ENCODE peak calls at places on chromosomes 7 and 10, in ten cellular contexts. One of them, this sample, is unnamed.

GRCh38 chr7:142018154-142018553 is 22.5 kb downstream of the MGAM start:
- DNase-seq in HS-5: no peak
- DNase-seq in heart right ventricle: no peak
- DNase-seq in RCC 7860: no peak
- DNase-seq in activated CD4-positive, alpha-beta T cell treated with anti-CD3 and anti-CD28 coated beads for 1 hour: no peak
- DNase-seq in HEK293T: no peak
- DNase-seq in stimulated activated CD4-positive, alpha-beta T cell treated with anti-CD3 and anti-CD28 coated beads, Interleukin-1b, Interleukin-23, amount 100 ng/mL, for 4 hours: no peak
- DNase-seq in GF-D8: no peak
- DNase-seq in EL: no peak
- DNase-seq in mammary epithelial cell: no peak
- DNase-seq in this sample: no peak

GRCh38 chr7:103989200-103989784 is at the start of gene RELN:
- DNase-seq in HS-5: no peak
- DNase-seq in heart right ventricle: no peak
- DNase-seq in RCC 7860: no peak
- DNase-seq in activated CD4-positive, alpha-beta T cell treated with anti-CD3 and anti-CD28 coated beads for 1 hour: no peak
- DNase-seq in HEK293T: peak; percentile 40
- DNase-seq in stimulated activated CD4-positive, alpha-beta T cell treated with anti-CD3 and anti-CD28 coated beads, Interleukin-1b, Interleukin-23, amount 100 ng/mL, for 4 hours: no peak
- DNase-seq in GF-D8: no peak
- DNase-seq in EL: peak; percentile 50
- DNase-seq in mammary epithelial cell: peak; percentile 28
- DNase-seq in this sample: no peak

GRCh38 chr10:100742067-100742771 is 3.2 kb upstream of the PAX2 start:
- DNase-seq in HS-5: no peak
- DNase-seq in heart right ventricle: no peak
- DNase-seq in RCC 7860: no peak
- DNase-seq in activated CD4-positive, alpha-beta T cell treated with anti-CD3 and anti-CD28 coated beads for 1 hour: no peak
- DNase-seq in HEK293T: no peak
- DNase-seq in stimulated activated CD4-positive, alpha-beta T cell treated with anti-CD3 and anti-CD28 coated beads, Interleukin-1b, Interleukin-23, amount 100 ng/mL, for 4 hours: no peak
- DNase-seq in GF-D8: no peak
- DNase-seq in EL: no peak
- DNase-seq in mammary epithelial cell: no peak
- DNase-seq in this sample: no peak

GRCh38 chr7:52735656-52736055 is 299.8 kb upstream of the POM121L12 start:
- DNase-seq in HS-5: no peak
- DNase-seq in heart right ventricle: no peak
- DNase-seq in RCC 7860: no peak
- DNase-seq in activated CD4-positive, alpha-beta T cell treated with anti-CD3 and anti-CD28 coated beads for 1 hour: no peak
- DNase-seq in HEK293T: no peak
- DNase-seq in stimulated activated CD4-positive, alpha-beta T cell treated with anti-CD3 and anti-CD28 coated beads, Interleukin-1b, Interleukin-23, amount 100 ng/mL, for 4 hours: no peak
- DNase-seq in GF-D8: no peak
- DNase-seq in EL: no peak
- DNase-seq in mammary epithelial cell: no peak
- DNase-seq in this sample: no peak

GRCh38 chr10:69899727-69900595 is 98.3 kb downstream of the COL13A1 start:
- DNase-seq in HS-5: no peak
- DNase-seq in heart right ventricle: no peak
- DNase-seq in RCC 7860: no peak
- DNase-seq in activated CD4-positive, alpha-beta T cell treated with anti-CD3 and anti-CD28 coated beads for 1 hour: no peak
- DNase-seq in HEK293T: no peak
- DNase-seq in stimulated activated CD4-positive, alpha-beta T cell treated with anti-CD3 and anti-CD28 coated beads, Interleukin-1b, Interleukin-23, amount 100 ng/mL, for 4 hours: no peak
- DNase-seq in GF-D8: no peak
- DNase-seq in EL: no peak
- DNase-seq in mammary epithelial cell: no peak
- DNase-seq in this sample: no peak

GRCh38 chr10:85547460-85548023 is 819.1 kb downstream of the GRID1 start:
- DNase-seq in HS-5: no peak
- DNase-seq in heart right ventricle: no peak
- DNase-seq in RCC 7860: no peak
- DNase-seq in activated CD4-positive, alpha-beta T cell treated with anti-CD3 and anti-CD28 coated beads for 1 hour: no peak
- DNase-seq in HEK293T: no peak
- DNase-seq in stimulated activated CD4-positive, alpha-beta T cell treated with anti-CD3 and anti-CD28 coated beads, Interleukin-1b, Interleukin-23, amount 100 ng/mL, for 4 hours: no peak
- DNase-seq in GF-D8: no peak
- DNase-seq in EL: no peak
- DNase-seq in mammary epithelial cell: no peak
- DNase-seq in this sample: no peak

GRCh38 chr7:106050743-106051110 is 61.4 kb downstream of the SYPL1 start:
- DNase-seq in HS-5: no peak
- DNase-seq in heart right ventricle: no peak
- DNase-seq in RCC 7860: no peak
- DNase-seq in activated CD4-positive, alpha-beta T cell treated with anti-CD3 and anti-CD28 coated beads for 1 hour: no peak
- DNase-seq in HEK293T: no peak
- DNase-seq in stimulated activated CD4-positive, alpha-beta T cell treated with anti-CD3 and anti-CD28 coated beads, Interleukin-1b, Interleukin-23, amount 100 ng/mL, for 4 hours: no peak
- DNase-seq in GF-D8: no peak
- DNase-seq in EL: peak; percentile 58
- DNase-seq in mammary epithelial cell: peak; percentile 60
- DNase-seq in this sample: no peak

GRCh38 chr10:120181154-120181553 is 275.9 kb upstream of the PLPP4 start:
- DNase-seq in HS-5: no peak
- DNase-seq in heart right ventricle: no peak
- DNase-seq in RCC 7860: no peak
- DNase-seq in activated CD4-positive, alpha-beta T cell treated with anti-CD3 and anti-CD28 coated beads for 1 hour: no peak
- DNase-seq in HEK293T: no peak
- DNase-seq in stimulated activated CD4-positive, alpha-beta T cell treated with anti-CD3 and anti-CD28 coated beads, Interleukin-1b, Interleukin-23, amount 100 ng/mL, for 4 hours: no peak
- DNase-seq in GF-D8: no peak
- DNase-seq in EL: no peak
- DNase-seq in mammary epithelial cell: no peak
- DNase-seq in this sample: no peak

GRCh38 chr10:13776861-13777301 is 190.1 kb downstream of the PRPF18 start:
- DNase-seq in HS-5: no peak
- DNase-seq in heart right ventricle: no peak
- DNase-seq in RCC 7860: peak; percentile 66
- DNase-seq in activated CD4-positive, alpha-beta T cell treated with anti-CD3 and anti-CD28 coated beads for 1 hour: no peak
- DNase-seq in HEK293T: no peak
- DNase-seq in stimulated activated CD4-positive, alpha-beta T cell treated with anti-CD3 and anti-CD28 coated beads, Interleukin-1b, Interleukin-23, amount 100 ng/mL, for 4 hours: no peak
- DNase-seq in GF-D8: no peak
- DNase-seq in EL: peak; percentile 83
- DNase-seq in mammary epithelial cell: peak; percentile 61
- DNase-seq in this sample: no peak

GRCh38 chr10:119406888-119407777 is 135.4 kb downstream of the RGS10 start:
- DNase-seq in HS-5: no peak
- DNase-seq in heart right ventricle: no peak
- DNase-seq in RCC 7860: no peak
- DNase-seq in activated CD4-positive, alpha-beta T cell treated with anti-CD3 and anti-CD28 coated beads for 1 hour: no peak
- DNase-seq in HEK293T: no peak
- DNase-seq in stimulated activated CD4-positive, alpha-beta T cell treated with anti-CD3 and anti-CD28 coated beads, Interleukin-1b, Interleukin-23, amount 100 ng/mL, for 4 hours: no peak
- DNase-seq in GF-D8: no peak
- DNase-seq in EL: no peak
- DNase-seq in mammary epithelial cell: no peak
- DNase-seq in this sample: no peak

GRCh38 chr7:18900801-18901200 is 216.6 kb downstream of the TWIST1 start:
- DNase-seq in HS-5: no peak
- DNase-seq in heart right ventricle: no peak
- DNase-seq in RCC 7860: no peak
- DNase-seq in activated CD4-positive, alpha-beta T cell treated with anti-CD3 and anti-CD28 coated beads for 1 hour: no peak
- DNase-seq in HEK293T: no peak
- DNase-seq in stimulated activated CD4-positive, alpha-beta T cell treated with anti-CD3 and anti-CD28 coated beads, Interleukin-1b, Interleukin-23, amount 100 ng/mL, for 4 hours: no peak
- DNase-seq in GF-D8: no peak
- DNase-seq in EL: no peak
- DNase-seq in mammary epithelial cell: no peak
- DNase-seq in this sample: no peak

GRCh38 chr7:25493811-25494366 is 265.6 kb upstream of the NPVF start:
- DNase-seq in HS-5: no peak
- DNase-seq in heart right ventricle: no peak
- DNase-seq in RCC 7860: no peak
- DNase-seq in activated CD4-positive, alpha-beta T cell treated with anti-CD3 and anti-CD28 coated beads for 1 hour: no peak
- DNase-seq in HEK293T: no peak
- DNase-seq in stimulated activated CD4-positive, alpha-beta T cell treated with anti-CD3 and anti-CD28 coated beads, Interleukin-1b, Interleukin-23, amount 100 ng/mL, for 4 hours: no peak
- DNase-seq in GF-D8: no peak
- DNase-seq in EL: no peak
- DNase-seq in mammary epithelial cell: no peak
- DNase-seq in this sample: no peak

GRCh38 chr7:110317699-110318265 is 773.1 kb upstream of the LRRN3 start:
- DNase-seq in HS-5: no peak
- DNase-seq in heart right ventricle: no peak
- DNase-seq in RCC 7860: peak; percentile 55
- DNase-seq in activated CD4-positive, alpha-beta T cell treated with anti-CD3 and anti-CD28 coated beads for 1 hour: no peak
- DNase-seq in HEK293T: no peak
- DNase-seq in stimulated activated CD4-positive, alpha-beta T cell treated with anti-CD3 and anti-CD28 coated beads, Interleukin-1b, Interleukin-23, amount 100 ng/mL, for 4 hours: no peak
- DNase-seq in GF-D8: no peak
- DNase-seq in EL: peak; percentile 90
- DNase-seq in mammary epithelial cell: no peak
- DNase-seq in this sample: no peak

GRCh38 chr10:79260803-79261740 is 86.2 kb upstream of the PPIF start:
- DNase-seq in HS-5: no peak
- DNase-seq in heart right ventricle: no peak
- DNase-seq in RCC 7860: no peak
- DNase-seq in activated CD4-positive, alpha-beta T cell treated with anti-CD3 and anti-CD28 coated beads for 1 hour: no peak
- DNase-seq in HEK293T: no peak
- DNase-seq in stimulated activated CD4-positive, alpha-beta T cell treated with anti-CD3 and anti-CD28 coated beads, Interleukin-1b, Interleukin-23, amount 100 ng/mL, for 4 hours: no peak
- DNase-seq in GF-D8: no peak
- DNase-seq in EL: no peak
- DNase-seq in mammary epithelial cell: no peak
- DNase-seq in this sample: no peak

GRCh38 chr7:83166781-83167180 is 4.1 kb upstream of the PCLO start:
- DNase-seq in HS-5: no peak
- DNase-seq in heart right ventricle: no peak
- DNase-seq in RCC 7860: no peak
- DNase-seq in activated CD4-positive, alpha-beta T cell treated with anti-CD3 and anti-CD28 coated beads for 1 hour: no peak
- DNase-seq in HEK293T: no peak
- DNase-seq in stimulated activated CD4-positive, alpha-beta T cell treated with anti-CD3 and anti-CD28 coated beads, Interleukin-1b, Interleukin-23, amount 100 ng/mL, for 4 hours: no peak
- DNase-seq in GF-D8: no peak
- DNase-seq in EL: no peak
- DNase-seq in mammary epithelial cell: no peak
- DNase-seq in this sample: no peak

GRCh38 chr7:30180718-30181117 is 45.9 kb downstream of the MTURN start:
- DNase-seq in HS-5: no peak
- DNase-seq in heart right ventricle: no peak
- DNase-seq in RCC 7860: no peak
- DNase-seq in activated CD4-positive, alpha-beta T cell treated with anti-CD3 and anti-CD28 coated beads for 1 hour: no peak
- DNase-seq in HEK293T: no peak
- DNase-seq in stimulated activated CD4-positive, alpha-beta T cell treated with anti-CD3 and anti-CD28 coated beads, Interleukin-1b, Interleukin-23, amount 100 ng/mL, for 4 hours: no peak
- DNase-seq in GF-D8: no peak
- DNase-seq in EL: no peak
- DNase-seq in mammary epithelial cell: no peak
- DNase-seq in this sample: no peak

GRCh38 chr10:100349087-100349486 is 2.1 kb downstream of the SCD start:
- DNase-seq in HS-5: no peak
- DNase-seq in heart right ventricle: no peak
- DNase-seq in RCC 7860: no peak
- DNase-seq in activated CD4-positive, alpha-beta T cell treated with anti-CD3 and anti-CD28 coated beads for 1 hour: no peak
- DNase-seq in HEK293T: no peak
- DNase-seq in stimulated activated CD4-positive, alpha-beta T cell treated with anti-CD3 and anti-CD28 coated beads, Interleukin-1b, Interleukin-23, amount 100 ng/mL, for 4 hours: no peak
- DNase-seq in GF-D8: no peak
- DNase-seq in EL: no peak
- DNase-seq in mammary epithelial cell: no peak
- DNase-seq in this sample: no peak

GRCh38 chr7:45230083-45230482 is 72.5 kb downstream of the RAMP3 start:
- DNase-seq in HS-5: no peak
- DNase-seq in heart right ventricle: no peak
- DNase-seq in RCC 7860: no peak
- DNase-seq in activated CD4-positive, alpha-beta T cell treated with anti-CD3 and anti-CD28 coated beads for 1 hour: no peak
- DNase-seq in HEK293T: no peak
- DNase-seq in stimulated activated CD4-positive, alpha-beta T cell treated with anti-CD3 and anti-CD28 coated beads, Interleukin-1b, Interleukin-23, amount 100 ng/mL, for 4 hours: no peak
- DNase-seq in GF-D8: no peak
- DNase-seq in EL: no peak
- DNase-seq in mammary epithelial cell: no peak
- DNase-seq in this sample: no peak

GRCh38 chr7:34158754-34159153 is 253.4 kb downstream of the BMPER start:
- DNase-seq in HS-5: no peak
- DNase-seq in heart right ventricle: no peak
- DNase-seq in RCC 7860: no peak
- DNase-seq in activated CD4-positive, alpha-beta T cell treated with anti-CD3 and anti-CD28 coated beads for 1 hour: no peak
- DNase-seq in HEK293T: peak; percentile 24
- DNase-seq in stimulated activated CD4-positive, alpha-beta T cell treated with anti-CD3 and anti-CD28 coated beads, Interleukin-1b, Interleukin-23, amount 100 ng/mL, for 4 hours: no peak
- DNase-seq in GF-D8: no peak
- DNase-seq in EL: no peak
- DNase-seq in mammary epithelial cell: no peak
- DNase-seq in this sample: no peak

GRCh38 chr7:127447326-127447945 is 54.9 kb upstream of the ZNF800 start:
- DNase-seq in HS-5: peak; percentile 22
- DNase-seq in heart right ventricle: no peak
- DNase-seq in RCC 7860: peak; percentile 77
- DNase-seq in activated CD4-positive, alpha-beta T cell treated with anti-CD3 and anti-CD28 coated beads for 1 hour: peak; percentile 17
- DNase-seq in HEK293T: peak; percentile 60
- DNase-seq in stimulated activated CD4-positive, alpha-beta T cell treated with anti-CD3 and anti-CD28 coated beads, Interleukin-1b, Interleukin-23, amount 100 ng/mL, for 4 hours: peak; percentile 18
- DNase-seq in GF-D8: peak; percentile 51
- DNase-seq in EL: peak; percentile 72
- DNase-seq in mammary epithelial cell: peak; percentile 44
- DNase-seq in this sample: no peak

GRCh38 chr7:143147070-143147469 is 15.2 kb downstream of the PIP start:
- DNase-seq in HS-5: no peak
- DNase-seq in heart right ventricle: no peak
- DNase-seq in RCC 7860: no peak
- DNase-seq in activated CD4-positive, alpha-beta T cell treated with anti-CD3 and anti-CD28 coated beads for 1 hour: no peak
- DNase-seq in HEK293T: no peak
- DNase-seq in stimulated activated CD4-positive, alpha-beta T cell treated with anti-CD3 and anti-CD28 coated beads, Interleukin-1b, Interleukin-23, amount 100 ng/mL, for 4 hours: no peak
- DNase-seq in GF-D8: no peak
- DNase-seq in EL: no peak
- DNase-seq in mammary epithelial cell: no peak
- DNase-seq in this sample: no peak

GRCh38 chr7:11224535-11224934 is 250.9 kb downstream of the PHF14 start:
- DNase-seq in HS-5: no peak
- DNase-seq in heart right ventricle: no peak
- DNase-seq in RCC 7860: no peak
- DNase-seq in activated CD4-positive, alpha-beta T cell treated with anti-CD3 and anti-CD28 coated beads for 1 hour: no peak
- DNase-seq in HEK293T: no peak
- DNase-seq in stimulated activated CD4-positive, alpha-beta T cell treated with anti-CD3 and anti-CD28 coated beads, Interleukin-1b, Interleukin-23, amount 100 ng/mL, for 4 hours: no peak
- DNase-seq in GF-D8: no peak
- DNase-seq in EL: no peak
- DNase-seq in mammary epithelial cell: no peak
- DNase-seq in this sample: no peak

GRCh38 chr7:158847451-158847866 is 8.9 kb upstream of the DYNC2I1 start:
- DNase-seq in HS-5: no peak
- DNase-seq in heart right ventricle: no peak
- DNase-seq in RCC 7860: no peak
- DNase-seq in activated CD4-positive, alpha-beta T cell treated with anti-CD3 and anti-CD28 coated beads for 1 hour: no peak
- DNase-seq in HEK293T: no peak
- DNase-seq in stimulated activated CD4-positive, alpha-beta T cell treated with anti-CD3 and anti-CD28 coated beads, Interleukin-1b, Interleukin-23, amount 100 ng/mL, for 4 hours: no peak
- DNase-seq in GF-D8: no peak
- DNase-seq in EL: no peak
- DNase-seq in mammary epithelial cell: no peak
- DNase-seq in this sample: no peak

GRCh38 chr7:132592947-132593335 is 16.7 kb upstream of the PLXNA4 start:
- DNase-seq in HS-5: no peak
- DNase-seq in heart right ventricle: no peak
- DNase-seq in RCC 7860: no peak
- DNase-seq in activated CD4-positive, alpha-beta T cell treated with anti-CD3 and anti-CD28 coated beads for 1 hour: no peak
- DNase-seq in HEK293T: no peak
- DNase-seq in stimulated activated CD4-positive, alpha-beta T cell treated with anti-CD3 and anti-CD28 coated beads, Interleukin-1b, Interleukin-23, amount 100 ng/mL, for 4 hours: no peak
- DNase-seq in GF-D8: no peak
- DNase-seq in EL: no peak
- DNase-seq in mammary epithelial cell: no peak
- DNase-seq in this sample: no peak

GRCh38 chr10:121448768-121449456 is 149.3 kb downstream of the FGFR2 start:
- DNase-seq in HS-5: no peak
- DNase-seq in heart right ventricle: no peak
- DNase-seq in RCC 7860: no peak
- DNase-seq in activated CD4-positive, alpha-beta T cell treated with anti-CD3 and anti-CD28 coated beads for 1 hour: no peak
- DNase-seq in HEK293T: no peak
- DNase-seq in stimulated activated CD4-positive, alpha-beta T cell treated with anti-CD3 and anti-CD28 coated beads, Interleukin-1b, Interleukin-23, amount 100 ng/mL, for 4 hours: no peak
- DNase-seq in GF-D8: no peak
- DNase-seq in EL: no peak
- DNase-seq in mammary epithelial cell: no peak
- DNase-seq in this sample: no peak

GRCh38 chr10:71985542-71986250 is 21.5 kb downstream of the CHST3 start:
- DNase-seq in HS-5: no peak
- DNase-seq in heart right ventricle: no peak
- DNase-seq in RCC 7860: no peak
- DNase-seq in activated CD4-positive, alpha-beta T cell treated with anti-CD3 and anti-CD28 coated beads for 1 hour: no peak
- DNase-seq in HEK293T: no peak
- DNase-seq in stimulated activated CD4-positive, alpha-beta T cell treated with anti-CD3 and anti-CD28 coated beads, Interleukin-1b, Interleukin-23, amount 100 ng/mL, for 4 hours: no peak
- DNase-seq in GF-D8: no peak
- DNase-seq in EL: peak; percentile 56
- DNase-seq in mammary epithelial cell: no peak
- DNase-seq in this sample: no peak

GRCh38 chr10:62048919-62049636 is 147.6 kb downstream of the ARID5B start:
- DNase-seq in HS-5: peak; percentile 85
- DNase-seq in heart right ventricle: peak; percentile 75
- DNase-seq in RCC 7860: peak; percentile 99
- DNase-seq in activated CD4-positive, alpha-beta T cell treated with anti-CD3 and anti-CD28 coated beads for 1 hour: peak; percentile 37
- DNase-seq in HEK293T: peak; percentile 71
- DNase-seq in stimulated activated CD4-positive, alpha-beta T cell treated with anti-CD3 and anti-CD28 coated beads, Interleukin-1b, Interleukin-23, amount 100 ng/mL, for 4 hours: peak; percentile 68
- DNase-seq in GF-D8: no peak
- DNase-seq in EL: peak; percentile 99
- DNase-seq in mammary epithelial cell: peak; percentile 95
- DNase-seq in this sample: peak; percentile 83

GRCh38 chr7:74454948-74455804 is 1.5 kb downstream of the GTF2IRD1 start:
- DNase-seq in HS-5: no peak
- DNase-seq in heart right ventricle: peak; percentile 60
- DNase-seq in RCC 7860: no peak
- DNase-seq in activated CD4-positive, alpha-beta T cell treated with anti-CD3 and anti-CD28 coated beads for 1 hour: no peak
- DNase-seq in HEK293T: no peak
- DNase-seq in stimulated activated CD4-positive, alpha-beta T cell treated with anti-CD3 and anti-CD28 coated beads, Interleukin-1b, Interleukin-23, amount 100 ng/mL, for 4 hours: no peak
- DNase-seq in GF-D8: no peak
- DNase-seq in EL: no peak
- DNase-seq in mammary epithelial cell: no peak
- DNase-seq in this sample: no peak